ENCODE peak calls at places on chromosomes 13 and 19, in six cellular contexts. One of them, this sample, is unnamed.
A peak's percentile ranks its signal among the peaks of the same experiment; 100 is the strongest.

GRCh38 chr19:3162418-3163229 is 15.9 kb upstream of the S1PR4 start:
- DNase-seq in WTC11: no peak
- DNase-seq in Caco-2: no peak
- DNase-seq in NB4: peak; percentile 39
- DNase-seq in endothelial cell: no peak
- DNase-seq in MCF 10A: peak; percentile 44
- DNase-seq in this sample: no peak

GRCh38 chr13:42041017-42041683 is 7.3 kb upstream of the DGKH start:
- DNase-seq in WTC11: peak; percentile 55
- DNase-seq in Caco-2: peak; percentile 60
- DNase-seq in NB4: peak; percentile 64
- DNase-seq in endothelial cell: peak; percentile 68
- DNase-seq in MCF 10A: peak; percentile 70
- DNase-seq in this sample: peak; percentile 75

GRCh38 chr13:76641056-76641455 is 245.1 kb downstream of the KCTD12 start:
- DNase-seq in WTC11: no peak
- DNase-seq in Caco-2: no peak
- DNase-seq in NB4: no peak
- DNase-seq in endothelial cell: no peak
- DNase-seq in MCF 10A: no peak
- DNase-seq in this sample: no peak

GRCh38 chr13:109787135-109787954 is 962 bp upstream of the IRS2 start:
- DNase-seq in WTC11: peak; percentile 63
- DNase-seq in Caco-2: peak; percentile 52
- DNase-seq in NB4: peak; percentile 83
- DNase-seq in endothelial cell: peak; percentile 40
- DNase-seq in MCF 10A: peak; percentile 58
- DNase-seq in this sample: no peak

GRCh38 chr19:40539070-40539469 is 37.6 kb upstream of the SHKBP1 start:
- DNase-seq in WTC11: no peak
- DNase-seq in Caco-2: peak; percentile 30
- DNase-seq in NB4: no peak
- DNase-seq in endothelial cell: no peak
- DNase-seq in MCF 10A: peak; percentile 16
- DNase-seq in this sample: no peak

GRCh38 chr13:52921194-52921593 is 72.8 kb upstream of the PCDH8 start:
- DNase-seq in WTC11: no peak
- DNase-seq in Caco-2: no peak
- DNase-seq in NB4: peak; percentile 61
- DNase-seq in endothelial cell: no peak
- DNase-seq in MCF 10A: no peak
- DNase-seq in this sample: no peak

GRCh38 chr13:71621152-71622124 is 245.6 kb downstream of the DACH1 start:
- DNase-seq in WTC11: no peak
- DNase-seq in Caco-2: no peak
- DNase-seq in NB4: no peak
- DNase-seq in endothelial cell: no peak
- DNase-seq in MCF 10A: no peak
- DNase-seq in this sample: no peak

GRCh38 chr13:109945206-109945960 is 159.0 kb upstream of the IRS2 start:
- DNase-seq in WTC11: no peak
- DNase-seq in Caco-2: no peak
- DNase-seq in NB4: no peak
- DNase-seq in endothelial cell: no peak
- DNase-seq in MCF 10A: peak; percentile 54
- DNase-seq in this sample: no peak

GRCh38 chr13:66994097-66994496 is 236.0 kb downstream of the PCDH9 start:
- DNase-seq in WTC11: peak; percentile 83
- DNase-seq in Caco-2: peak; percentile 20
- DNase-seq in NB4: no peak
- DNase-seq in endothelial cell: peak; percentile 85
- DNase-seq in MCF 10A: peak; percentile 70
- DNase-seq in this sample: peak; percentile 70

GRCh38 chr19:48501446-48501960 is 10.1 kb downstream of the LMTK3 start:
- DNase-seq in WTC11: peak; percentile 89
- DNase-seq in Caco-2: peak; percentile 95
- DNase-seq in NB4: no peak
- DNase-seq in endothelial cell: no peak
- DNase-seq in MCF 10A: peak; percentile 96
- DNase-seq in this sample: no peak

GRCh38 chr13:71864094-71864980 is 2.7 kb downstream of the DACH1 start:
- DNase-seq in WTC11: peak; percentile 73
- DNase-seq in Caco-2: peak; percentile 30
- DNase-seq in NB4: peak; percentile 96
- DNase-seq in endothelial cell: peak; percentile 52
- DNase-seq in MCF 10A: no peak
- DNase-seq in this sample: peak; percentile 73

GRCh38 chr19:57363734-57364181 is 407 bp downstream of the TRAPPC2B start:
- DNase-seq in WTC11: no peak
- DNase-seq in Caco-2: no peak
- DNase-seq in NB4: peak; percentile 2
- DNase-seq in endothelial cell: peak; percentile 17
- DNase-seq in MCF 10A: no peak
- DNase-seq in this sample: no peak

GRCh38 chr13:40665754-40666057 is 735 bp downstream of the FOXO1 start:
- DNase-seq in WTC11: peak; percentile 21
- DNase-seq in Caco-2: no peak
- DNase-seq in NB4: peak; percentile 54
- DNase-seq in endothelial cell: no peak
- DNase-seq in MCF 10A: no peak
- DNase-seq in this sample: no peak

GRCh38 chr13:35771898-35772297 is 295.4 kb upstream of the MAB21L1 start:
- DNase-seq in WTC11: no peak
- DNase-seq in Caco-2: peak; percentile 6
- DNase-seq in NB4: no peak
- DNase-seq in endothelial cell: no peak
- DNase-seq in MCF 10A: peak; percentile 13
- DNase-seq in this sample: no peak

GRCh38 chr13:26449063-26449848 is 108.2 kb upstream of the WASF3 start:
- DNase-seq in WTC11: no peak
- DNase-seq in Caco-2: peak; percentile 20
- DNase-seq in NB4: no peak
- DNase-seq in endothelial cell: no peak
- DNase-seq in MCF 10A: no peak
- DNase-seq in this sample: no peak

GRCh38 chr13:106052200-106052767 is 483.2 kb downstream of the EFNB2 start:
- DNase-seq in WTC11: no peak
- DNase-seq in Caco-2: no peak
- DNase-seq in NB4: no peak
- DNase-seq in endothelial cell: no peak
- DNase-seq in MCF 10A: no peak
- DNase-seq in this sample: no peak

GRCh38 chr13:108574856-108575255 is 54.6 kb upstream of the MYO16 start:
- DNase-seq in WTC11: no peak
- DNase-seq in Caco-2: no peak
- DNase-seq in NB4: no peak
- DNase-seq in endothelial cell: no peak
- DNase-seq in MCF 10A: no peak
- DNase-seq in this sample: no peak

GRCh38 chr19:6833166-6833790 is 54.1 kb upstream of the ADGRE1 start:
- DNase-seq in WTC11: no peak
- DNase-seq in Caco-2: no peak
- DNase-seq in NB4: no peak
- DNase-seq in endothelial cell: no peak
- DNase-seq in MCF 10A: no peak
- DNase-seq in this sample: no peak

GRCh38 chr13:72205773-72206172 is 338.8 kb upstream of the DACH1 start:
- DNase-seq in WTC11: no peak
- DNase-seq in Caco-2: no peak
- DNase-seq in NB4: no peak
- DNase-seq in endothelial cell: no peak
- DNase-seq in MCF 10A: peak; percentile 19
- DNase-seq in this sample: no peak

GRCh38 chr13:50104493-50104892 is 89.2 kb downstream of the KCNRG start:
- DNase-seq in WTC11: no peak
- DNase-seq in Caco-2: no peak
- DNase-seq in NB4: no peak
- DNase-seq in endothelial cell: no peak
- DNase-seq in MCF 10A: no peak
- DNase-seq in this sample: no peak

GRCh38 chr13:113562866-113563265 is 21.7 kb upstream of the TFDP1 start:
- DNase-seq in WTC11: no peak
- DNase-seq in Caco-2: no peak
- DNase-seq in NB4: no peak
- DNase-seq in endothelial cell: no peak
- DNase-seq in MCF 10A: no peak
- DNase-seq in this sample: no peak

GRCh38 chr19:13117772-13118423 is at the start of gene NACC1:
- DNase-seq in WTC11: peak; percentile 93
- DNase-seq in Caco-2: peak; percentile 93
- DNase-seq in NB4: peak; percentile 91
- DNase-seq in endothelial cell: peak; percentile 94
- DNase-seq in MCF 10A: peak; percentile 90
- DNase-seq in this sample: peak; percentile 97
- TF ChIP-seq CTCF in WTC11: no peak
- TF ChIP-seq CTCF in Caco-2: no peak
- TF ChIP-seq CTCF in NB4: no peak
- TF ChIP-seq CTCF in endothelial cell: no peak
- TF ChIP-seq CTCF in MCF 10A: no peak
- TF ChIP-seq CTCF in this sample: no peak

GRCh38 chr13:99617474-99618255 is 116.4 kb downstream of the TM9SF2 start:
- DNase-seq in WTC11: peak; percentile 73
- DNase-seq in Caco-2: peak; percentile 15
- DNase-seq in NB4: peak; percentile 55
- DNase-seq in endothelial cell: peak; percentile 67
- DNase-seq in MCF 10A: peak; percentile 29
- DNase-seq in this sample: no peak
- TF ChIP-seq CTCF in WTC11: peak; percentile 84
- TF ChIP-seq CTCF in Caco-2: peak; percentile 56
- TF ChIP-seq CTCF in NB4: peak; percentile 61
- TF ChIP-seq CTCF in endothelial cell: peak; percentile 63
- TF ChIP-seq CTCF in MCF 10A: peak; percentile 21
- TF ChIP-seq CTCF in this sample: peak; percentile 91

GRCh38 chr19:533485-534058 is 2.0 kb downstream of the CDC34 start:
- DNase-seq in WTC11: no peak
- DNase-seq in Caco-2: no peak
- DNase-seq in NB4: no peak
- DNase-seq in endothelial cell: no peak
- DNase-seq in MCF 10A: no peak
- DNase-seq in this sample: no peak

GRCh38 chr19:532578-533484 is 1.3 kb downstream of the CDC34 start:
- DNase-seq in WTC11: peak; percentile 63
- DNase-seq in Caco-2: peak; percentile 59
- DNase-seq in NB4: peak; percentile 67
- DNase-seq in endothelial cell: peak; percentile 58
- DNase-seq in MCF 10A: peak; percentile 72
- DNase-seq in this sample: no peak

GRCh38 chr19:530133-531008 is 1.2 kb upstream of the CDC34 start:
- DNase-seq in WTC11: no peak
- DNase-seq in Caco-2: no peak
- DNase-seq in NB4: no peak
- DNase-seq in endothelial cell: no peak
- DNase-seq in MCF 10A: no peak
- DNase-seq in this sample: no peak

GRCh38 chr19:531753-532571 is at the start of gene CDC34:
- DNase-seq in WTC11: no peak
- DNase-seq in Caco-2: no peak
- DNase-seq in NB4: peak; percentile 33
- DNase-seq in endothelial cell: no peak
- DNase-seq in MCF 10A: no peak
- DNase-seq in this sample: no peak

GRCh38 chr19:531009-531752 is 379 bp upstream of the CDC34 start:
- DNase-seq in WTC11: peak; percentile 82
- DNase-seq in Caco-2: peak; percentile 95
- DNase-seq in NB4: peak; percentile 82
- DNase-seq in endothelial cell: peak; percentile 96
- DNase-seq in MCF 10A: peak; percentile 83
- DNase-seq in this sample: peak; percentile 96
- TF ChIP-seq CTCF in WTC11: no peak
- TF ChIP-seq CTCF in Caco-2: peak; percentile 6
- TF ChIP-seq CTCF in NB4: no peak
- TF ChIP-seq CTCF in endothelial cell: no peak
- TF ChIP-seq CTCF in MCF 10A: no peak
- TF ChIP-seq CTCF in this sample: peak; percentile 28

GRCh38 chr19:39406656-39407393 is at the start of gene ZFP36:
- DNase-seq in WTC11: peak; percentile 80
- DNase-seq in Caco-2: peak; percentile 89
- DNase-seq in NB4: peak; percentile 73
- DNase-seq in endothelial cell: peak; percentile 85
- DNase-seq in MCF 10A: peak; percentile 90
- DNase-seq in this sample: peak; percentile 83
- TF ChIP-seq CTCF in WTC11: no peak
- TF ChIP-seq CTCF in Caco-2: peak; percentile 0
- TF ChIP-seq CTCF in NB4: no peak
- TF ChIP-seq CTCF in endothelial cell: no peak
- TF ChIP-seq CTCF in MCF 10A: no peak
- TF ChIP-seq CTCF in this sample: no peak

DNA sequence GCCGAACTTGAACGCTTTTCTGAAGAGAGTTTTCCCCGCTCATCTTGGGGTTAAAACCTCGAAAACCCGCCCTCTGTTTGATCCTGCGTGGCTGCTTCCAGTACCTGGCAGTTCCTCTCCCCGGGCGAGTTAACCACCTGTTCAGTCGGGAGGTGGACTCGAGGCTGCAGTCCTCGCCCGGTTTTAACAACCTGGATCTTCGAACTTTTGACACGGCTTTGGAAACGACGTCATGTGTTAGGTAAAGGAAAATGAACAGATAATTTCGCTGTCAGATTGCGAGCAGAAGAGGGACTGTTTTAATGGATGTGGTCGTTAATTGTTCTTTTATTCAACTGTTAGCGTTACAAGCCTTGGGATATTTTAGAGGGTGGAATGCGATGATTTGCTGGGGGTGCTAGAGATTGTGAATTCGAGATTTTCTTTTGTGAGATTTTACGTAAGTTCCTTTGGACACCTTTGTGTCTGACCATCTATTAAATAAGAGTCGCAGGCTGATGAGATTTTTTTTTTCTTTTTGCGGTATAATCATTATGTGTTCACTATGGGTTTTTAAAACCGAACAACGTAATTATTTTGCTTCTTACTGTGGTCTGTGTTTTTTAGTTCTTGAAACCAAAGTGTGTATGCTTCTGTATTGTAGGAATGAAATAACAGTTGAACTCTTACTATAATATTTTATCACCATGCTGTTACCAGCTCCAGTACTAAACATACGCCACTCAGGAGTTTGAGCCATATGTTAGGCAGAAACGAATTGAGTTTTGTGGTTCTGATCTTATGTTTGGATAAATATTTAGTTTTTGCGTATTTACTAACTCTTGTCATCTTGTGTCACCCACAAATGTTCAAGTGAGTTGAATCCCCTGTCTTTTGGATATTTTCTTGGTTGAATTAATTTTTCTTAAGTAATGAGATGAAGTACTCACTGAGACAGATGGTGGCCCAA is 1.2 kb downstream of the FNDC3A start:
- DNase-seq in WTC11: no peak
- DNase-seq in Caco-2: peak; percentile 90
- DNase-seq in NB4: peak; percentile 21
- DNase-seq in endothelial cell: no peak
- DNase-seq in MCF 10A: peak; percentile 27
- DNase-seq in this sample: no peak
- TF ChIP-seq CTCF in WTC11: no peak
- TF ChIP-seq CTCF in Caco-2: no peak
- TF ChIP-seq CTCF in NB4: no peak
- TF ChIP-seq CTCF in endothelial cell: no peak
- TF ChIP-seq CTCF in MCF 10A: no peak
- TF ChIP-seq CTCF in this sample: no peak